ENCODE peak calls at places on chromosome 4, in four cellular contexts. E is GM23338, G is A549, U is GM12878. Y is an unnamed sample.

GRCh38 chr4:148034821-148035220 is 302.9 kb downstream of the ARHGAP10 start:
- DNase-seq in G (no peak), E (no peak), U (no peak), Y (no peak)

GRCh38 chr4:7850489-7850888 is 89.2 kb downstream of the AFAP1 start:
- DNase-seq in E (peak), G (no peak), U (no peak), Y (no peak)

GRCh38 chr4:128782076-128782715 is 27.3 kb upstream of the JADE1 start:
- DNase-seq in E (peak), G (no peak), U (no peak), Y (no peak)

GRCh38 chr4:80138556-80139538 is 58.5 kb upstream of the PRDM8 start:
- DNase-seq in G (no peak), U (peak), E (no peak), Y (peak)

GRCh38 chr4:104989363-104989762 is 157.3 kb upstream of the TET2 start:
- DNase-seq in G (no peak), U (no peak), E (no peak), Y (no peak)

GRCh38 chr4:7771056-7771455 is 168.6 kb downstream of the AFAP1 start:
- DNase-seq in U (no peak), E (no peak), G (no peak), Y (no peak)

GRCh38 chr4:11566440-11567022 is 137.8 kb upstream of the HS3ST1 start:
- DNase-seq in E (no peak), G (no peak), U (no peak), Y (no peak)

GRCh38 chr4:159346681-159347080 is 243.8 kb downstream of the RAPGEF2 start:
- DNase-seq in U (no peak), G (no peak), E (no peak), Y (no peak)

GRCh38 chr4:42216569-42216968 is 64.1 kb upstream of the BEND4 start:
- DNase-seq in U (no peak), E (no peak), G (no peak), Y (no peak)

GRCh38 chr4:182338731-182339130 is 95.5 kb downstream of the TENM3 start:
- DNase-seq in E (no peak), U (no peak), G (no peak), Y (no peak)

GRCh38 chr4:76187152-76187551 is 26.5 kb downstream of the SCARB2 start:
- DNase-seq in E (no peak), U (no peak), G (no peak), Y (no peak)

GRCh38 chr4:174669278-174669677 is 147.0 kb upstream of the HPGD start:
- DNase-seq in U (no peak), E (no peak), G (peak), Y (no peak)

GRCh38 chr4:97593248-97593647 is 550.0 kb downstream of the STPG2 start:
- DNase-seq in U (no peak), E (no peak), G (no peak), Y (no peak)

GRCh38 chr4:88989990-88990389 is 67.0 kb downstream of the FAM13A start:
- DNase-seq in U (no peak), E (no peak), G (no peak), Y (no peak)

GRCh38 chr4:164770051-164770724 is 16.3 kb downstream of the SMIM31 start:
- DNase-seq in E (no peak), G (no peak), U (no peak), Y (no peak)

GRCh38 chr4:25839687-25840086 is 23.1 kb downstream of the SEL1L3 start:
- DNase-seq in E (no peak), U (no peak), G (no peak), Y (no peak)

GRCh38 chr4:26083987-26084386 is 170.0 kb downstream of the SMIM20 start:
- DNase-seq in G (no peak), U (peak), E (no peak), Y (no peak)

GRCh38 chr4:89586864-89587263 is 250.1 kb downstream of the SNCA start:
- DNase-seq in U (no peak), G (no peak), E (peak), Y (no peak)

GRCh38 chr4:123603165-123603564 is 206.6 kb downstream of the SPRY1 start:
- DNase-seq in E (no peak), U (no peak), G (no peak), Y (no peak)

GRCh38 chr4:57405359-57405758 is 295.2 kb upstream of the IGFBP7 start:
- DNase-seq in U (no peak), G (no peak), E (no peak), Y (no peak)

GRCh38 chr4:7000421-7001176 is 42.6 kb upstream of the TADA2B start:
- DNase-seq in G (no peak), U (no peak), E (no peak), Y (no peak)

DNA sequence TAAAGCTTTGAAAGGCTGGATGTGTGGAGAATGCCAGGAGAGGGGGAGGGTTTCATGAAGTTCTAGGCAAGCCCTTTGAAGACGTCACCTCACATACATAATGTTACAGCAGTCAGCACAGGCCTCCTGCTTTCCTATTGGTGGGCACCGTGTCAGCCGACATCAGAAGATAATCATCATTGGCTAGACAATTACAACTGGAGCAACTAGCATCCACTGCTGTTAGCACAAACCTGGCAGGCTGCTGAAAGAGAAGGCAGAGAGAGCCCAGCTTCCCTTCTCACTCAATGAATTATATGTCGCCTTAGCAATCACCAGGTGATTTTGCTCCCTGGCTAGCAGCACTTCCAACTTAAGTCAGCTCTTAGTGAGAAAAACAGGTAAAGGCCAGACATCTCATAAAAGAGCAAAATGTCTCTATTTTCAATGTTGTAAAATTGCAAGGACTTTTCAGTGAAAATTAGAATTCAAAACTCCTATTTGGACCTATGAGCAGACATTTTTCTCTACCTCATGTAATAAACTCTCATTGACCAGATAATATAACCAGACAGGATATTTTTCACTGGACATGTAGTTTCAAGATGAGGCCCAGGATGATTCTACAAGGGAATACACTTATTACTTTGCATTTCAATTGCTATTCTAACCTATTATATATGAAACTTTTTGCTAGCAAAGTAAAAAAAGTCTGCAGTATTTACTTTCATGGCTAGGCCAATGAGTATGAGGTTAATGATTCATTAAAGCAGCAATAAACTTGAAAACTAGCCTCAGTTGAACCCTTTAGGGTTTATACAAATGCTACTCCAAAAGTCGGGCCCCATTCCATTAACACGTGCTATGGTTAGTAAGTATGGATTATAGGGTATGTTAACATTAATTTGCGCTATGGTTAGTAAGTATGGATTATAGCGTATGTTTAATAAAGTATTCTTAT is 4.3 kb downstream of the ELOVL6 start:
- DNase-seq in E (peak), G (peak), U (peak), Y (no peak)
- TF ChIP-seq REST in E (no peak), G (no peak), U (no peak), Y (no peak)

DNA sequence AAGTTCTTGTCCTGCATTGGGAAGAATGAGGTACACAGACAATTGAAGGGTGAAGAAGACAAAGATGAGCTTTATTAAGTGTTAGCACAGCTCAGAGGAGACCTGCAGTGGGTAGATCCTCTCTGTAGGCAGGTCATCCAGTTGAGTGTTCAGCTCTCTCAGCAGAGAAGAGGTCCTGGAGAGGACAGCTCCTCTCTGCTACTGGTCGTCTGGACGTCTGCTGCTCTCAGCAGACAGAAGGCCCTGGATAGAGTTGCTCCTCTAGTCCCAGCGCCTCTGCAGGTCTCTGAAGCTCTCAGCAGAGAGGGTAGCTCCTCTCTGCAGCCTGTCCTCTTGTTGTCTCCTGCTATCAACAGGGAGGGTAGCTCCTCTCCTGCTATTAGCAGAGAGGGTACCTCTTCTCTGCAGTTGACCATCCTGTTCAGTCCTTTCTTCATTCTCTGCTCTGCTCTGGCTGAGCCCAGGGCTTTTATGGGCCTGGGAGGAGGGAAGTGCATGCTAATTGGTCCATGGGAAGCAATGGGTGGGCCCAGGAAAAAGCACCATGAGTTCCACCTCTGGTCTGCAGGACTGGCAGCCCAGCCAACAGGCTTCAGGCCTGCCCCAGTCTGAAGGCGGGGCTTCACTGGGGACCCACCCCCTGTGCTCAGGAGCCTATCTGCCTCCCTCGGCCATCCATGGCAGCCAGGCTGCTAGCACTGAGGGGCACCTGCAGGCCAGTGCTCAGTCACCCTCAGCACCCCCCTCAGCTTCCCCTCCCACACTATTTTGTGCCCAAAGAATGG is 54.1 kb upstream of the IBSP start:
- DNase-seq in E (no peak), U (no peak), G (no peak), Y (no peak)
- TF ChIP-seq REST in E (no peak), U (no peak), G (no peak), Y (peak)

GRCh38 chr4:152779513-152780266 is at the start of the genes ARFIP1 and TIGD4:
- DNase-seq in G (peak), E (peak), U (peak), Y (peak)
- TF ChIP-seq REST in G (no peak), E (no peak), U (no peak), Y (no peak)

DNA sequence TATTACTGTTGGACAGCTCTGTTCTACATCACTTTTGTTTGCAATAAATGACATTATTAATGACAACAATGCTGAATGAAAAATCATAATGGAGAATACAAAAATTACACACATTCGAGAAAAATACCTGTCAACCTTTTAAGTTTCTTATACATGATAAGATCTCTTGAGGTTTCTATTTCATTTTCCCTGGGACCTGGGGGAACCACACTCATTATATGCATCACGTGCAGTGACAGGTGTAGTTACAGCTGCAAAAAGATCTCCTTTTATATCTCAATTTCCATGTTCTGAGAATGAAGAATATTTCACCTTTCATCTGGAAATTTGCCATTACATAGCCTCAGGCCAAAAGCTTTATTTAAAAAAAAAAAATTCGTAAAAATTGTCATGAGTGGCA is 1347.0 kb upstream of the AGA start:
- DNase-seq in U (no peak), E (no peak), G (no peak), Y (no peak)
- TF ChIP-seq REST in U (no peak), E (no peak), G (no peak), Y (no peak)

GRCh38 chr4:77819409-77819835 is 254 bp upstream of the CNOT6L start:
- DNase-seq in E (peak), G (no peak), U (no peak), Y (no peak)

GRCh38 chr4:77819836-77820679 is 890 bp upstream of the CNOT6L start:
- DNase-seq in E (peak), G (peak), U (peak), Y (peak)

GRCh38 chr4:77818077-77818666 is 996 bp downstream of the CNOT6L start:
- DNase-seq in E (peak), G (peak), U (no peak), Y (peak)

GRCh38 chr4:77817304-77818076 is 1.7 kb downstream of the CNOT6L start:
- DNase-seq in G (no peak), E (no peak), U (no peak), Y (peak)

GRCh38 chr4:77818667-77819408 is at the start of gene CNOT6L:
- DNase-seq in U (no peak), E (peak), G (peak), Y (peak)
- TF ChIP-seq REST in U (no peak), E (no peak), G (no peak), Y (peak)

GRCh38 chr4:47466061-47466785 is 2.7 kb upstream of the COMMD8 start:
- DNase-seq in G (no peak), E (no peak), U (no peak), Y (no peak)

GRCh38 chr4:47465008-47465407 is 1.5 kb upstream of the COMMD8 start:
- DNase-seq in E (no peak), U (peak), G (no peak), Y (peak)

GRCh38 chr4:47468686-47469365 is 5.3 kb upstream of the COMMD8 start:
- DNase-seq in E (no peak), U (no peak), G (no peak), Y (no peak)

GRCh38 chr4:47462799-47463234 is 685 bp downstream of the COMMD8 start:
- DNase-seq in G (no peak), U (no peak), E (no peak), Y (no peak)

DNA sequence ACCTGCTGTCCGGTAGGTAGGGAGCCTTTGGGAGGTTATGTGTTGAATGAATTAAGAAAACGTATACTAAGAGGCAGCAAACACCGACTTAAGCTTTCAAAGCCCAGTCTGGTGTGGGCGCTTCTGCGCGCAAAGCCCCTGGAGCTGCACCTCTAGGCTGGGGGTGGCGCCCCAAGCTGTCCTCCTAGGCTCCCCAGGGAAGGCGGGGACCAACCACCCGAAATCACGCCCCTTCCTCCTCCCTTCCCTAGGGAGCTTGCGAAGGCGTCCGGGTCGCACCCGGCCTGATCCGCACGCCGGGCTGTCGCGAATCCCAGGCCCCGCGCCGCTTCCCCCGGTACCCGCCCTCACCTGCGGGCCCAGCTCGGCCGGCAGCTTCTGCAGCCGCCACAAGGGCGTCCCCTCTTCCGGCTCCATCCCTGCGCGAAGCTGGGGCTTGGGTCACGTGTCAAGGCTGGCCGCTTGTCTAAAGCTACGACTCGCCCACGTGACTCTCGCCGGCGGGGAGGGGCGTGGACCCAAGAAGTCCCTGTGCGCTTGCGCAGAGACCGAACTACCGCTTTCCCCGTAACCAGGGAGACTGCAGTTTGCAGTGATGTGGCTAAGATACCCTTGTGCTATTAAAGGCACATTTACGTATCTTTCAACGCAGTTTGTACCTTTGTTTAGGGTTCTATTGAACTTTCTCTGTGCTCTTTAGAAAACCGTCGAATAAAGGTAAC is at the start of gene COMMD8:
- DNase-seq in U (peak), G (peak), E (peak), Y (peak)
- TF ChIP-seq REST in U (peak), G (no peak), E (no peak), Y (no peak)

Y was measured in HL-60.